ENCODE peak calls at places on chromosomes 4 and X, in six cellular contexts. D is pancreas, E is uterus, J is ascending aorta, L is NT2/D1, C is Peyer's patch. X is an unnamed sample.

GRCh38 chr4:137664416-137664815 is 132.1 kb upstream of the PCDH18 start:
- DNase-seq in D (no peak), E (no peak), J (no peak), L (no peak), C (no peak), X (no peak)

GRCh38 chrX:154436597-154437397 is at the start of gene GDI1:
- DNase-seq in D (peak; percentile 70), E (no peak), J (no peak), L (no peak), C (peak; percentile 67), X (peak; percentile 43)

GRCh38 chrX:37993857-37994619 is 12.3 kb upstream of the SYTL5 start:
- DNase-seq in D (no peak), E (no peak), J (no peak), L (peak; percentile 87), C (peak; percentile 61), X (peak; percentile 74)

GRCh38 chr4:155809835-155810234 is 51.0 kb downstream of the GUCY1B1 start:
- DNase-seq in D (no peak), E (no peak), J (no peak), L (peak; percentile 49), C (no peak), X (no peak)

GRCh38 chr4:158193171-158193749 is 17.0 kb upstream of the TMEM144 start:
- DNase-seq in D (no peak), E (no peak), J (no peak), L (no peak), C (no peak), X (no peak)

GRCh38 chrX:13414006-13414647 is 94.3 kb upstream of the ATXN3L start:
- DNase-seq in D (no peak), E (no peak), J (no peak), L (no peak), C (no peak), X (no peak)

GRCh38 chr4:109702950-109703663 is at the start of gene CASP6:
- DNase-seq in D (peak; percentile 93), E (peak; percentile 83), J (peak; percentile 92), L (peak; percentile 44), C (peak; percentile 95), X (peak; percentile 92)

GRCh38 chr4:137069473-137069872 is 462.8 kb downstream of the PCDH18 start:
- DNase-seq in D (no peak), E (no peak), J (no peak), L (no peak), C (no peak), X (no peak)

GRCh38 chr4:34280131-34280530 is 1964.2 kb downstream of the ARAP2 start:
- DNase-seq in D (no peak), E (no peak), J (no peak), L (no peak), C (no peak), X (no peak)

GRCh38 chrX:105765691-105766090 is 56.6 kb upstream of the NRK start:
- DNase-seq in D (no peak), E (no peak), J (no peak), L (no peak), C (no peak), X (no peak)

GRCh38 chr4:74682567-74683359 is 111.6 kb downstream of the BTC start:
- DNase-seq in D (no peak), E (no peak), J (peak; percentile 74), L (no peak), C (no peak), X (peak; percentile 70)

GRCh38 chrX:1486749-1487361 is 34.1 kb upstream of the ASMTL start:
- DNase-seq in D (no peak), E (peak; percentile 36), J (peak; percentile 64), L (no peak), C (no peak), X (no peak)

GRCh38 chr4:185742766-185743165 is 69.2 kb downstream of the SORBS2 start:
- DNase-seq in D (no peak), E (no peak), J (no peak), L (no peak), C (no peak), X (no peak)

GRCh38 chr4:137540356-137540755 is 8.1 kb upstream of the PCDH18 start:
- DNase-seq in D (no peak), E (no peak), J (no peak), L (no peak), C (no peak), X (no peak)

DNA sequence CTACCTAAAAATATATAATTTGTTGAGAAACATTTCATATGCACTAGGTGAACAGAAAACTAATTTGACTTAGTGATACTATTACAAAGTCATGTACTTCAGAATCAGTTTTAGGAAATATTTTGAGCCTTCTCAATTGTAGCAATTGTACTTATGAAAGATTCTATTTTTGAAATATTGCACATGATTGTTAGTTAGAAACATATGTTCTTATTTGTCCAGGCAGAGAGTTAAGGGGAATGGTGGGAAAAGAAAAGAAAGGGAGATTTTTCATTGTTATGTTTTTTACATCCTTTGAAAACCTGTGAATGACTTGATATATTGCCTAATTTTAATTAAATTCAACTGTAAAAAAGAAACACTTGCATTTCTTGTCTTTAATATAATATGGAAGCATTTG is 66.0 kb downstream of the GLRB start:
- DNase-seq in D (no peak), E (no peak), J (no peak), L (no peak), C (no peak), X (no peak)
- H3K4me1 ChIP-seq in D (no peaks in the 10 kb centered on the region), E (no peaks in the 10 kb centered on the region), J (no peaks in the 10 kb centered on the region), L (no peaks in the 10 kb centered on the region), C (no peaks in the 10 kb centered on the region), X (no peaks in the 10 kb centered on the region)

GRCh38 chr4:173494013-173494970 is 35.7 kb downstream of the HAND2 start:
- DNase-seq in D (peak; percentile 63), E (peak; percentile 72), J (peak; percentile 81), L (no peak), C (no peak), X (peak; percentile 65)
- H3K4me3 ChIP-seq in D (peak overlapping the region; percentile 34), E (peak overlapping the region; percentile 37), J (peak overlapping the region; percentile 56), L (peak overlapping the region; percentile 9), C (peak overlapping the region; percentile 38), X (peak overlapping the region; percentile 42)

DNA sequence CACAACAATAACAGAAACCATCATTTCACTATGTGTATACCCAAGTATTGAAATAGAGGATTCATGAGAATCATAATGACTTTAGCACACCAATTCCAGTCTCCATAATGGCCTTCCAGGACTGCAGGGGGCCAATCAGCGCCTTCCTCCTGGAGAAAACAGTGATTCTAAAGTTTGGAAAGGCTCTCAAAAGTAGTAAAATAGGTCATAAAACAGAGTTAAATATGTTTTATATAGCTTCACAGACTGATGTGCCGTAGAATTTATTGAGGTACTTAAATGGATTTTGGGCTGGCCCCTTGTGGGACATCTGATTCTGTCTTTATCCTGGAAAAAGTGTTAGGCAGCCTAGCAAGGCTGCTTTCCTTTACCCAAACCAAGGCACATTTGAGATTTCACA is 543.8 kb downstream of the GALNTL6 start:
- DNase-seq in D (no peak), E (no peak), J (no peak), L (no peak), C (no peak), X (no peak)
- H3K27me3 ChIP-seq in D (no peaks in the 10 kb centered on the region), E (no peaks in the 10 kb centered on the region), J (no peaks in the 10 kb centered on the region), L (no peaks in the 10 kb centered on the region), C (no peaks in the 10 kb centered on the region), X (no peaks in the 10 kb centered on the region)

GRCh38 chrX:65685112-65685511 is 17.7 kb downstream of the MSN start:
- DNase-seq in D (no peak), E (no peak), J (no peak), L (no peak), C (no peak), X (no peak)

GRCh38 chrX:65687367-65687766 is 19.9 kb downstream of the MSN start:
- DNase-seq in D (no peak), E (no peak), J (no peak), L (no peak), C (no peak), X (no peak)

GRCh38 chrX:65689377-65689776 is 21.9 kb downstream of the MSN start:
- DNase-seq in D (no peak), E (no peak), J (no peak), L (no peak), C (no peak), X (no peak)

GRCh38 chrX:65688403-65688881 is 21.0 kb downstream of the MSN start:
- DNase-seq in D (no peak), E (no peak), J (no peak), L (no peak), C (no peak), X (no peak)

DNA sequence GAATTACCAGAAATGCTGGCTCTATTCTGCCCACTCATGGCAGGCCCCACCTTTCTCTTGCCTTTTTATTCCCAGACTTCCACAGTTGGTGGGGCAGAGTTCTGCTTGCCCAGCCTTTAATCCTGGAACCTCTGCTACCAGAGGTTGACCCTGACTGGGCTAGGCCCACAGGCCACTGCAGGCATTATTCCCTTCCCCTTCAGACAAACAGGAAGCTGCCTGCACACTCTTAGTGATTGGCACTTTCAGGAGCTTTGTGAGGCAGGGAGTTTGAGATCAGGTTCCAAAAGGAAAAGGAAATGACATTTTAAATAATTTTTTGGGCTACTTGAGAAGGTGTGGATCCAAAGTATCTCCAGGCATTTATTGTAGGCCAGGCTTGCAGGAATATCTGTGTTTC is 18.8 kb downstream of the MSN start:
- DNase-seq in D (no peak), E (no peak), J (no peak), L (no peak), C (no peak), X (no peak)
- H3K4me1 ChIP-seq in D (no peaks in the 10 kb centered on the region), E (peaks cover 3% of the 10 kb centered on the region), J (peaks cover 30% of the 10 kb centered on the region), L (no peaks in the 10 kb centered on the region), C (peaks cover 16% of the 10 kb centered on the region), X (peaks cover 78% of the 10 kb centered on the region)

DNA sequence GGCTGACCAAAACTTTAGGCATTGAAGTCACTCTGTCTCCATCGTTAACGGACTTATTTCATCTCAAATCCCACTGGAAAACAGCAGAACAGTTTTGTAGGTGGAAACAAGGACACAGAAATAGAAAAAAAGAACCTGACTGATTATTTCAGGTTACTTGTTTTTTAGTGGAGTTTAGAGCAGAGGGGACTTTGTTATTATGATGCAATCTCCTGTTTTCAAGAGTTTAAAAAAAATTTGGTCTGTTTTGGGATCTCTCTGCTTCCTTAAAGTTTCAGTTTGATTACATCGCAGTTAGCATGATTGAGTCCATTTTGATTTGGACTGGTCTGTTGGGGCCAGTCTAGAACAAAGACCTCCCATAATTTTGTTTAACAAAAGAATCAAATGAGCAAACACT is 13.6 kb downstream of the PROM1 start:
- DNase-seq in D (no peak), E (no peak), J (no peak), L (no peak), C (no peak), X (no peak)
- H3K4me3 ChIP-seq in D (no peak overlapping the region), E (no peak overlapping the region), J (no peak overlapping the region), L (no peak overlapping the region), C (no peak overlapping the region), X (no peak overlapping the region)

GRCh38 chr4:80265571-80266266 is 745 bp upstream of the FGF5 start:
- DNase-seq in D (no peak), E (no peak), J (no peak), L (no peak), C (no peak), X (no peak)
- H3K27me3 ChIP-seq in D (no peaks in the 10 kb centered on the region), E (peaks cover 23% of the 10 kb centered on the region), J (no peaks in the 10 kb centered on the region), L (peaks cover 61% of the 10 kb centered on the region), C (no peaks in the 10 kb centered on the region), X (peaks cover 89% of the 10 kb centered on the region)

GRCh38 chr4:123785515-123785914 is 388.9 kb downstream of the SPRY1 start:
- DNase-seq in D (no peak), E (peak; percentile 56), J (peak; percentile 91), L (peak; percentile 28), C (no peak), X (peak; percentile 27)
- H3K4me1 ChIP-seq in D (no peaks in the 10 kb centered on the region), E (no peaks in the 10 kb centered on the region), J (peaks cover 7% of the 10 kb centered on the region), L (no peaks in the 10 kb centered on the region), C (no peaks in the 10 kb centered on the region), X (no peaks in the 10 kb centered on the region)

GRCh38 chr4:120064887-120065286 is 1.8 kb downstream of the MAD2L1 start:
- DNase-seq in D (no peak), E (no peak), J (no peak), L (no peak), C (no peak), X (no peak)
- H3K4me3 ChIP-seq in D (no peak overlapping the region), E (no peak overlapping the region), J (no peak overlapping the region), L (no peak overlapping the region), C (no peak overlapping the region), X (no peak overlapping the region)

X was measured in stomach.